ENCODE peak calls at places on chromosome 2, in nine cellular contexts. L is GM23248, X is upper lobe of left lung, U is uterus, F is neuronal stem cell, D is HepG2, K is neural progenitor cell, O is transverse colon, A is Peyer's patch. P is an unnamed sample.

GRCh38 chr2:43305537-43305936 is 79.1 kb upstream of the ZFP36L2 start:
- DNase-seq in L (peak; percentile 45), X (no peak), U (peak; percentile 72), F (no peak), D (no peak), K (no peak), O (peak; percentile 46), A (no peak), P (no peak)

GRCh38 chr2:102253140-102253752 is 58.1 kb upstream of the IL1RL1 start:
- DNase-seq in L (no peak), X (no peak), U (no peak), F (no peak), D (no peak), K (no peak), O (no peak), A (no peak), P (no peak)

GRCh38 chr2:8653485-8653884 is 28.4 kb upstream of the ID2 start:
- DNase-seq in L (no peak), X (no peak), U (no peak), F (peak; percentile 46), D (peak; percentile 36), K (peak; percentile 67), O (no peak), A (no peak), P (no peak)

GRCh38 chr2:67950018-67950417 is 112.8 kb downstream of the C1D start:
- DNase-seq in L (no peak), X (no peak), U (no peak), F (no peak), D (no peak), K (no peak), O (no peak), A (no peak), P (no peak)

GRCh38 chr2:168143813-168144212 is 103.6 kb downstream of the STK39 start:
- DNase-seq in L (no peak), X (no peak), U (no peak), F (no peak), D (no peak), K (no peak), O (no peak), A (no peak), P (no peak)

GRCh38 chr2:74887445-74887951 is 53.6 kb downstream of the HK2 start:
- DNase-seq in L (peak; percentile 87), X (no peak), U (no peak), F (no peak), D (no peak), K (no peak), O (no peak), A (no peak), P (peak; percentile 4)

GRCh38 chr2:241147336-241147735 is 1.9 kb downstream of the PASK start:
- DNase-seq in L (no peak), X (no peak), U (no peak), F (no peak), D (no peak), K (no peak), O (no peak), A (no peak), P (no peak)

GRCh38 chr2:166042356-166042755 is 85.5 kb downstream of the SCN1A start:
- DNase-seq in L (peak; percentile 25), X (no peak), U (no peak), F (no peak), D (no peak), K (no peak), O (no peak), A (no peak), P (no peak)

GRCh38 chr2:142863485-142863921 is 14.0 kb upstream of the KYNU start:
- DNase-seq in L (peak; percentile 18), X (no peak), U (no peak), F (no peak), D (peak; percentile 98), K (no peak), O (no peak), A (no peak), P (no peak)

GRCh38 chr2:179843541-179843940 is 17.9 kb downstream of the ZNF385B start:
- DNase-seq in L (no peak), X (no peak), U (no peak), F (no peak), D (no peak), K (no peak), O (no peak), A (no peak), P (no peak)

GRCh38 chr2:134108124-134108523 is 145.7 kb upstream of the MGAT5 start:
- DNase-seq in L (no peak), X (no peak), U (no peak), F (no peak), D (no peak), K (no peak), O (no peak), A (no peak), P (no peak)

GRCh38 chr2:182319556-182319955 is 107.3 kb downstream of the PDE1A start:
- DNase-seq in L (peak; percentile 39), X (no peak), U (no peak), F (no peak), D (no peak), K (no peak), O (no peak), A (no peak), P (no peak)

GRCh38 chr2:67036446-67036845 is 360.7 kb upstream of the ETAA1 start:
- DNase-seq in L (peak; percentile 36), X (no peak), U (no peak), F (no peak), D (no peak), K (no peak), O (no peak), A (no peak), P (no peak)

GRCh38 chr2:25473758-25474335 is 132.1 kb upstream of the DNMT3A start:
- DNase-seq in L (no peak), X (no peak), U (no peak), F (no peak), D (no peak), K (no peak), O (no peak), A (no peak), P (no peak)

GRCh38 chr2:109479804-109480203 is 134.0 kb downstream of the SEPTIN10 start:
- DNase-seq in L (no peak), X (no peak), U (no peak), F (no peak), D (no peak), K (no peak), O (no peak), A (no peak), P (no peak)

DNA sequence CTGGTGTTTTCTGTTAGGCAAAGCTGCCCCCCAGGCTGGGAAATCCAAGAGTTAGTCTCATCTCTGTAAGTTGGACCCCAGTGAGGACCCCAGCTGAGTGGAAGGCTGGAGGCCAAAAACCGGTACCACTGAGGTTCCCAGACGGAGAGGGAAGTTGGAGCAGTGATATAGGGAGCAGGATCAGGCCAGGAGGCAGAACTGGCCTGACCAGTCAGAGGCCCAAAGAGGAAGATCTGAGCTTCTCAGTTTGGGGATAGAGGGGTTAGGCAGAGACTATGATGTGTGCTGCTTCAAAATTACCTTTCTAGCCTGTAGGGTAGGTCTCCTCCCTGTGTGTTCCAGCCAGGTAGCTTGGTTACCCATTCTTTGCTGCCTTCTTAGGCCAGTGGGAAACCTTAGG is 4.6 kb upstream of the RNF181 start:
- DNase-seq in L (no peak), X (no peak), U (no peak), F (no peak), D (no peak), K (no peak), O (no peak), A (no peak), P (no peak)
- H3K4me3 ChIP-seq in L (peak overlapping the region; percentile 44), X (no peak overlapping the region), U (no peak overlapping the region), F (no peak overlapping the region), D (no peak overlapping the region), K (no peak overlapping the region), O (no peak overlapping the region), A (no peak overlapping the region), P (no peak overlapping the region)

DNA sequence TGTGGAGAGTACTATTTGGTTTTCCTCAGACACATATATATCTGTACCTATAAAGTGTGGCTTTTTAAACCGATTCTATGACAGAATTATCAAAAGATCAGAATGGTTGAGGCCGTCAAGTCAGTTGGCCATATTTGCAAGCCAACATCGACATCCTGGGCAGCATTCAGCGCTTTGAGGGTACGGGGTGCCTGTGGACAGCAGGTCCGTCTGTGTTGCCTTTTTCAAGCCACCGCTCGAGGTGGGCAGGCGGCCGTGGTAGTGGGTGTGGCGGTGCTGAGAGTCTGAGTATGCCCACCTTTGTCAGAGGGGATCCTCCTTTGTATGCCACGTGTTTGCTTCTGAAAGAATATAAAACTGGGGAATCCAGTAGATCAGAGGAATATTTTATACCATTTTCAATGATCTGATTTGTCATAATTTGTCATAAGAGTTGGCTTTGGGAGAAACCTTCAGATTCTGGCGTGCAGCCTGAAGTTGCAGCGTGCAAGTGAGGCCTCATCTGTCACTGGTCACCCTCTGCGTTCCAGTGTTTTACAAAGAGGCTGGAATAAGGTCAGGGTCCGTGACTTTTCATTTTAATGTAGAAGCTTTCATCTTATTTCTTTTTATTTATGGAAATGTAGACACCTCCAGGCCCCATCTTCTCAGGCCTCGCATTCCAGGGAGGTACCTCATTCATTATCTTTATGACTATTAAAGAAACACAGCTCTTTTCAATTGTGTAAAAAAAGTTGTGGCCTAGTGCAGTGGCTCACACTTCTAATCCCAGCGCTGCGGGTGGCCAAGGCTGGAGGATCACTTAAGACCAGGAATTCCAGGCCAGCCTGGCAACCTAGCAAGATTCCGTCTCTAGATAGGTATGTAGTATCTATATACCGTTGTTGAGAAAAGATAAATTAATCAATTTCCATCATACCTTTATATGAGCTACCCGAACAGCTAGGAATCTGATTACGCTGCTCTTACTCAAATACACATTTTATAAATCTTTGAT is 37.8 kb upstream of the RBM44 start:
- DNase-seq in L (peak; percentile 32), X (no peak), U (no peak), F (no peak), D (no peak), K (no peak), O (no peak), A (no peak), P (no peak)
- H3K36me3 ChIP-seq in L (peaks cover 28% of the 10 kb centered on the region), X (peaks cover 22% of the 10 kb centered on the region), U (no peaks in the 10 kb centered on the region), F (peaks cover 75% of the 10 kb centered on the region), D (peaks cover 12% of the 10 kb centered on the region), K (no peaks in the 10 kb centered on the region), O (no peaks in the 10 kb centered on the region), A (no peaks in the 10 kb centered on the region), P (peaks cover 18% of the 10 kb centered on the region)

DNA sequence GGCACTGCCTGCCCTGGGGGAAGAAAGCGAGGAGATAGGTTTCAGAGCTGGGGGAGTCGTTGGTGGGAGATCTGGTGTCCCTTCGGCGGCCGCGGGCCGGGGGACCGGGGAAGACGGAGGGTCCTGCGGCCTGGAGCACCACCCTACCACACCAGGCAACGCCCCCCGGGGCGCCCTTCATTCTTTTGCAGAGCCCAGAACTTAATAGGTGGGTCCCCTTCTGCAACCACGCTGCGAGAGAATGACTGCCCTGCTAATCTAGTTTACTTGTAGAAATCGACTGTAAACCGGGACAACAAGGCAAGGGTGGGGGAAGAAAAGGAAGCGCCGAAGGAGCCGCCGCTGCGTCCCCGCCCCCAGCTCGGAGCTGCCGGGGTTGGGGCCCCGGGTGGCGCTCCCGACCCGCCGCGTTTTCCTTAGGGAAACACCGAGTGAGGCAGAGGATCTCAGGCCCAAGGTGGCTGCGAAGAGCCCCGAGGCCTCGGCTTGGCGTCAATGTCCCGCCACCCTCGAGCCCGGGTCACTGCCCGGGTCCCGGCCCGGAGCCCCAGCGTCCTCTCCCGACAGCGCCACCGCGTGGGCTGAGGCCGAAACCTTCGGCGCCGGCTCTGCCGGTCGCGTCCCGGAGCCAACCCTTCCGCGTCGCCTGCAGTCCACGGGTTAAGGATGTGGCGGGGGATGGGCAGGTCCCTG is 5.4 kb upstream of the SATB2 start:
- DNase-seq in L (peak; percentile 91), X (peak; percentile 95), U (no peak), F (peak; percentile 75), D (no peak), K (peak; percentile 92), O (peak; percentile 90), A (no peak), P (peak; percentile 96)
- H3K27me3 ChIP-seq in L (no peaks in the 10 kb centered on the region), X (peaks cover 74% of the 10 kb centered on the region), U (peaks cover 48% of the 10 kb centered on the region), F (peaks cover 61% of the 10 kb centered on the region), D (peaks cover 77% of the 10 kb centered on the region), K (peaks cover 93% of the 10 kb centered on the region), O (peaks cover 88% of the 10 kb centered on the region), A (peaks cover 43% of the 10 kb centered on the region), P (peaks cover 80% of the 10 kb centered on the region)

GRCh38 chr2:53512071-53512841 is 255.3 kb upstream of the CHAC2 start:
- DNase-seq in L (peak; percentile 71), X (no peak), U (no peak), F (no peak), D (no peak), K (no peak), O (no peak), A (no peak), P (no peak)
- H3K4me3 ChIP-seq in L (peak overlapping the region; percentile 13), X (no peak overlapping the region), U (no peak overlapping the region), F (no peak overlapping the region), D (no peak overlapping the region), K (no peak overlapping the region), O (no peak overlapping the region), A (no peak overlapping the region), P (no peak overlapping the region)